ENCODE peak calls at places on chromosomes 13 and 19, in ten cellular contexts. One of them, this sample, is unnamed.

GRCh38 chr19:18416778-18417249 is 2.4 kb upstream of the SSBP4 start:
- DNase-seq in ascending aorta: no peak
- DNase-seq in PC-3: peak; percentile 67
- DNase-seq in CD8-positive, alpha-beta T cell: peak; percentile 60
- DNase-seq in effector memory CD4-positive, alpha-beta T cell: peak; percentile 70
- DNase-seq in left ventricle myocardium inferior: peak; percentile 94
- DNase-seq in stomach: peak; percentile 74
- DNase-seq in ovary: peak; percentile 95
- DNase-seq in fibroblast of lung: peak; percentile 83
- DNase-seq in upper lobe of right lung: peak; percentile 91
- DNase-seq in this sample: no peak

GRCh38 chr13:50081106-50081898 is 66.1 kb downstream of the KCNRG start:
- DNase-seq in CD8-positive, alpha-beta T cell: peak; percentile 52
- DNase-seq in stomach: peak; percentile 48
- DNase-seq in ascending aorta: no peak
- DNase-seq in left ventricle myocardium inferior: peak; percentile 41
- DNase-seq in upper lobe of right lung: peak; percentile 80
- DNase-seq in ovary: peak; percentile 71
- DNase-seq in fibroblast of lung: no peak
- DNase-seq in effector memory CD4-positive, alpha-beta T cell: peak; percentile 11
- DNase-seq in PC-3: no peak
- DNase-seq in this sample: no peak

GRCh38 chr13:60933638-60934037 is 482.0 kb downstream of the PCDH20 start:
- DNase-seq in PC-3: peak; percentile 45
- DNase-seq in effector memory CD4-positive, alpha-beta T cell: no peak
- DNase-seq in ovary: no peak
- DNase-seq in fibroblast of lung: peak; percentile 6
- DNase-seq in ascending aorta: no peak
- DNase-seq in CD8-positive, alpha-beta T cell: no peak
- DNase-seq in stomach: no peak
- DNase-seq in upper lobe of right lung: no peak
- DNase-seq in left ventricle myocardium inferior: no peak
- DNase-seq in this sample: peak; percentile 11

GRCh38 chr19:44107751-44108150 is 5.4 kb upstream of the ZNF225 start:
- DNase-seq in left ventricle myocardium inferior: no peak
- DNase-seq in ascending aorta: no peak
- DNase-seq in ovary: no peak
- DNase-seq in stomach: no peak
- DNase-seq in CD8-positive, alpha-beta T cell: no peak
- DNase-seq in upper lobe of right lung: no peak
- DNase-seq in PC-3: no peak
- DNase-seq in effector memory CD4-positive, alpha-beta T cell: no peak
- DNase-seq in fibroblast of lung: no peak
- DNase-seq in this sample: no peak

GRCh38 chr13:79451500-79451962 is 29.4 kb upstream of the NDFIP2 start:
- DNase-seq in CD8-positive, alpha-beta T cell: peak; percentile 90
- DNase-seq in upper lobe of right lung: no peak
- DNase-seq in effector memory CD4-positive, alpha-beta T cell: peak; percentile 80
- DNase-seq in fibroblast of lung: peak; percentile 95
- DNase-seq in ovary: no peak
- DNase-seq in ascending aorta: no peak
- DNase-seq in PC-3: peak; percentile 62
- DNase-seq in left ventricle myocardium inferior: no peak
- DNase-seq in stomach: no peak
- DNase-seq in this sample: peak; percentile 53

GRCh38 chr19:11538232-11539036 is at the start of gene CNN1:
- DNase-seq in CD8-positive, alpha-beta T cell: no peak
- DNase-seq in upper lobe of right lung: no peak
- DNase-seq in left ventricle myocardium inferior: peak; percentile 66
- DNase-seq in ascending aorta: peak; percentile 75
- DNase-seq in fibroblast of lung: peak; percentile 95
- DNase-seq in PC-3: no peak
- DNase-seq in effector memory CD4-positive, alpha-beta T cell: no peak
- DNase-seq in ovary: peak; percentile 91
- DNase-seq in stomach: peak; percentile 29
- DNase-seq in this sample: no peak

GRCh38 chr13:49419292-49419691 is 24.6 kb downstream of the CAB39L start:
- DNase-seq in left ventricle myocardium inferior: no peak
- DNase-seq in fibroblast of lung: peak; percentile 65
- DNase-seq in ascending aorta: no peak
- DNase-seq in effector memory CD4-positive, alpha-beta T cell: no peak
- DNase-seq in CD8-positive, alpha-beta T cell: no peak
- DNase-seq in upper lobe of right lung: no peak
- DNase-seq in stomach: no peak
- DNase-seq in ovary: peak; percentile 59
- DNase-seq in PC-3: no peak
- DNase-seq in this sample: no peak

GRCh38 chr13:76512676-76513277 is 373.4 kb downstream of the KCTD12 start:
- DNase-seq in upper lobe of right lung: no peak
- DNase-seq in CD8-positive, alpha-beta T cell: no peak
- DNase-seq in PC-3: peak; percentile 87
- DNase-seq in ovary: no peak
- DNase-seq in ascending aorta: no peak
- DNase-seq in left ventricle myocardium inferior: no peak
- DNase-seq in stomach: no peak
- DNase-seq in effector memory CD4-positive, alpha-beta T cell: no peak
- DNase-seq in fibroblast of lung: peak; percentile 95
- DNase-seq in this sample: peak; percentile 36

GRCh38 chr13:43475135-43475534 is 311.6 kb downstream of the ENOX1 start:
- DNase-seq in upper lobe of right lung: no peak
- DNase-seq in stomach: no peak
- DNase-seq in ovary: peak; percentile 37
- DNase-seq in CD8-positive, alpha-beta T cell: no peak
- DNase-seq in effector memory CD4-positive, alpha-beta T cell: no peak
- DNase-seq in left ventricle myocardium inferior: no peak
- DNase-seq in ascending aorta: no peak
- DNase-seq in PC-3: no peak
- DNase-seq in fibroblast of lung: no peak
- DNase-seq in this sample: no peak

GRCh38 chr19:313988-314815 is 23.0 kb upstream of the PLPP2 start:
- DNase-seq in left ventricle myocardium inferior: no peak
- DNase-seq in fibroblast of lung: no peak
- DNase-seq in PC-3: no peak
- DNase-seq in stomach: peak; percentile 13
- DNase-seq in ascending aorta: no peak
- DNase-seq in CD8-positive, alpha-beta T cell: no peak
- DNase-seq in effector memory CD4-positive, alpha-beta T cell: no peak
- DNase-seq in upper lobe of right lung: peak; percentile 60
- DNase-seq in ovary: no peak
- DNase-seq in this sample: no peak
- H3K27ac ChIP-seq in left ventricle myocardium inferior: peak overlapping the region; percentile 69
- H3K27ac ChIP-seq in fibroblast of lung: no peak overlapping the region
- H3K27ac ChIP-seq in PC-3: no peak overlapping the region
- H3K27ac ChIP-seq in stomach: no peak overlapping the region
- H3K27ac ChIP-seq in ascending aorta: no peak overlapping the region
- H3K27ac ChIP-seq in CD8-positive, alpha-beta T cell: no peak overlapping the region
- H3K27ac ChIP-seq in effector memory CD4-positive, alpha-beta T cell: no peak overlapping the region
- H3K27ac ChIP-seq in upper lobe of right lung: peak overlapping the region; percentile 73
- H3K27ac ChIP-seq in ovary: no peak overlapping the region
- H3K27ac ChIP-seq in this sample: no peak overlapping the region

GRCh38 chr19:42516771-42517170 is 11.5 kb downstream of the CEACAM1 start:
- DNase-seq in ascending aorta: no peak
- DNase-seq in effector memory CD4-positive, alpha-beta T cell: no peak
- DNase-seq in CD8-positive, alpha-beta T cell: no peak
- DNase-seq in ovary: no peak
- DNase-seq in upper lobe of right lung: no peak
- DNase-seq in fibroblast of lung: no peak
- DNase-seq in left ventricle myocardium inferior: no peak
- DNase-seq in PC-3: no peak
- DNase-seq in stomach: no peak
- DNase-seq in this sample: no peak
- H3K27ac ChIP-seq in ascending aorta: no peak overlapping the region
- H3K27ac ChIP-seq in effector memory CD4-positive, alpha-beta T cell: no peak overlapping the region
- H3K27ac ChIP-seq in CD8-positive, alpha-beta T cell: no peak overlapping the region
- H3K27ac ChIP-seq in ovary: no peak overlapping the region
- H3K27ac ChIP-seq in upper lobe of right lung: no peak overlapping the region
- H3K27ac ChIP-seq in fibroblast of lung: no peak overlapping the region
- H3K27ac ChIP-seq in left ventricle myocardium inferior: no peak overlapping the region
- H3K27ac ChIP-seq in PC-3: no peak overlapping the region
- H3K27ac ChIP-seq in stomach: no peak overlapping the region
- H3K27ac ChIP-seq in this sample: no peak overlapping the region

GRCh38 chr19:3603121-3603841 is 3.4 kb downstream of the TBXA2R start:
- DNase-seq in ovary: peak; percentile 42
- DNase-seq in CD8-positive, alpha-beta T cell: no peak
- DNase-seq in PC-3: no peak
- DNase-seq in upper lobe of right lung: no peak
- DNase-seq in ascending aorta: no peak
- DNase-seq in fibroblast of lung: no peak
- DNase-seq in stomach: no peak
- DNase-seq in effector memory CD4-positive, alpha-beta T cell: no peak
- DNase-seq in left ventricle myocardium inferior: no peak
- DNase-seq in this sample: no peak
- H3K27ac ChIP-seq in ovary: no peak overlapping the region
- H3K27ac ChIP-seq in CD8-positive, alpha-beta T cell: no peak overlapping the region
- H3K27ac ChIP-seq in PC-3: no peak overlapping the region
- H3K27ac ChIP-seq in upper lobe of right lung: peak overlapping the region; percentile 37
- H3K27ac ChIP-seq in ascending aorta: peak overlapping the region; percentile 99
- H3K27ac ChIP-seq in fibroblast of lung: no peak overlapping the region
- H3K27ac ChIP-seq in stomach: peak overlapping the region; percentile 44
- H3K27ac ChIP-seq in effector memory CD4-positive, alpha-beta T cell: no peak overlapping the region
- H3K27ac ChIP-seq in left ventricle myocardium inferior: peak overlapping the region; percentile 92
- H3K27ac ChIP-seq in this sample: no peak overlapping the region

GRCh38 chr13:21354721-21355120 is 104.4 kb downstream of the ZDHHC20 start:
- DNase-seq in ascending aorta: no peak
- DNase-seq in effector memory CD4-positive, alpha-beta T cell: no peak
- DNase-seq in PC-3: no peak
- DNase-seq in left ventricle myocardium inferior: no peak
- DNase-seq in upper lobe of right lung: peak; percentile 32
- DNase-seq in ovary: no peak
- DNase-seq in CD8-positive, alpha-beta T cell: no peak
- DNase-seq in stomach: no peak
- DNase-seq in fibroblast of lung: no peak
- DNase-seq in this sample: no peak
- H3K27ac ChIP-seq in ascending aorta: no peak overlapping the region
- H3K27ac ChIP-seq in effector memory CD4-positive, alpha-beta T cell: no peak overlapping the region
- H3K27ac ChIP-seq in PC-3: no peak overlapping the region
- H3K27ac ChIP-seq in left ventricle myocardium inferior: no peak overlapping the region
- H3K27ac ChIP-seq in upper lobe of right lung: no peak overlapping the region
- H3K27ac ChIP-seq in ovary: no peak overlapping the region
- H3K27ac ChIP-seq in CD8-positive, alpha-beta T cell: no peak overlapping the region
- H3K27ac ChIP-seq in stomach: no peak overlapping the region
- H3K27ac ChIP-seq in fibroblast of lung: no peak overlapping the region
- H3K27ac ChIP-seq in this sample: no peak overlapping the region

GRCh38 chr19:45852145-45852750 is 10.7 kb downstream of the SYMPK start:
- DNase-seq in PC-3: peak; percentile 26
- DNase-seq in ascending aorta: no peak
- DNase-seq in ovary: no peak
- DNase-seq in upper lobe of right lung: no peak
- DNase-seq in left ventricle myocardium inferior: no peak
- DNase-seq in CD8-positive, alpha-beta T cell: no peak
- DNase-seq in fibroblast of lung: peak; percentile 40
- DNase-seq in effector memory CD4-positive, alpha-beta T cell: no peak
- DNase-seq in stomach: no peak
- DNase-seq in this sample: peak; percentile 34

GRCh38 chr19:45842198-45842597 is 20.7 kb downstream of the SYMPK start:
- DNase-seq in PC-3: no peak
- DNase-seq in upper lobe of right lung: no peak
- DNase-seq in ovary: no peak
- DNase-seq in stomach: no peak
- DNase-seq in CD8-positive, alpha-beta T cell: no peak
- DNase-seq in effector memory CD4-positive, alpha-beta T cell: no peak
- DNase-seq in fibroblast of lung: no peak
- DNase-seq in ascending aorta: no peak
- DNase-seq in left ventricle myocardium inferior: no peak
- DNase-seq in this sample: no peak

GRCh38 chr19:45852941-45853340 is 10.0 kb downstream of the SYMPK start:
- DNase-seq in left ventricle myocardium inferior: no peak
- DNase-seq in effector memory CD4-positive, alpha-beta T cell: no peak
- DNase-seq in upper lobe of right lung: peak; percentile 91
- DNase-seq in PC-3: no peak
- DNase-seq in ovary: no peak
- DNase-seq in fibroblast of lung: peak; percentile 10
- DNase-seq in ascending aorta: no peak
- DNase-seq in stomach: no peak
- DNase-seq in CD8-positive, alpha-beta T cell: no peak
- DNase-seq in this sample: no peak

GRCh38 chr19:45848922-45849321 is 14.0 kb downstream of the SYMPK start:
- DNase-seq in CD8-positive, alpha-beta T cell: no peak
- DNase-seq in effector memory CD4-positive, alpha-beta T cell: no peak
- DNase-seq in ascending aorta: no peak
- DNase-seq in left ventricle myocardium inferior: no peak
- DNase-seq in fibroblast of lung: no peak
- DNase-seq in ovary: no peak
- DNase-seq in PC-3: peak; percentile 11
- DNase-seq in stomach: no peak
- DNase-seq in upper lobe of right lung: no peak
- DNase-seq in this sample: no peak

DNA sequence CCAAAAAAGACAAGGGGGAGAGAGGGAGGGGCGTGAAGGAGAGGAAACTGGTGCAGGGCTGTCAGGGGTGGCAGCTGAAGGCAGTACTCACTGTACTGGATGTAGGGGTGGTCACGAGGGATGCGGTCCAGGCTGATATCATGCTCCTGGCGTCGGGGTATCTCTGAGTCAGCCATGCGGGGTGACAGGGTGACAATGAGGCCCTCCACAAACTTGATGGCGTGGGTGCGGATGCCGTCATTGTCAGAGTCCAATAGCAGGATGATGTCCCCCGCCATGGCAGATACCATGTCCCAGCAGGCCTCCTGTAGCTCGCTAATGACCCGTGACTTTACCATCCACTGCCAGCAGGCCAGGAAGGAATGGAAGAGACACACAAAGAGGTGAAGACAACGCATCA is 15.3 kb downstream of the SYMPK start:
- DNase-seq in upper lobe of right lung: no peak
- DNase-seq in fibroblast of lung: no peak
- DNase-seq in PC-3: no peak
- DNase-seq in ascending aorta: no peak
- DNase-seq in stomach: no peak
- DNase-seq in CD8-positive, alpha-beta T cell: no peak
- DNase-seq in effector memory CD4-positive, alpha-beta T cell: no peak
- DNase-seq in ovary: no peak
- DNase-seq in left ventricle myocardium inferior: no peak
- DNase-seq in this sample: no peak
- H3K27ac ChIP-seq in upper lobe of right lung: no peak overlapping the region
- H3K27ac ChIP-seq in fibroblast of lung: no peak overlapping the region
- H3K27ac ChIP-seq in PC-3: no peak overlapping the region
- H3K27ac ChIP-seq in ascending aorta: no peak overlapping the region
- H3K27ac ChIP-seq in stomach: no peak overlapping the region
- H3K27ac ChIP-seq in CD8-positive, alpha-beta T cell: no peak overlapping the region
- H3K27ac ChIP-seq in effector memory CD4-positive, alpha-beta T cell: no peak overlapping the region
- H3K27ac ChIP-seq in ovary: no peak overlapping the region
- H3K27ac ChIP-seq in left ventricle myocardium inferior: no peak overlapping the region
- H3K27ac ChIP-seq in this sample: no peak overlapping the region

GRCh38 chr19:39142655-39143054 is 17.1 kb downstream of the PAK4 start:
- DNase-seq in stomach: no peak
- DNase-seq in fibroblast of lung: no peak
- DNase-seq in upper lobe of right lung: no peak
- DNase-seq in effector memory CD4-positive, alpha-beta T cell: no peak
- DNase-seq in ascending aorta: no peak
- DNase-seq in PC-3: no peak
- DNase-seq in ovary: no peak
- DNase-seq in left ventricle myocardium inferior: no peak
- DNase-seq in CD8-positive, alpha-beta T cell: no peak
- DNase-seq in this sample: no peak
- H3K27ac ChIP-seq in stomach: no peak overlapping the region
- H3K27ac ChIP-seq in fibroblast of lung: no peak overlapping the region
- H3K27ac ChIP-seq in upper lobe of right lung: peak overlapping the region; percentile 11
- H3K27ac ChIP-seq in effector memory CD4-positive, alpha-beta T cell: no peak overlapping the region
- H3K27ac ChIP-seq in ascending aorta: no peak overlapping the region
- H3K27ac ChIP-seq in PC-3: no peak overlapping the region
- H3K27ac ChIP-seq in ovary: no peak overlapping the region
- H3K27ac ChIP-seq in left ventricle myocardium inferior: no peak overlapping the region
- H3K27ac ChIP-seq in CD8-positive, alpha-beta T cell: no peak overlapping the region
- H3K27ac ChIP-seq in this sample: no peak overlapping the region

GRCh38 chr19:2527716-2528115 is 51.8 kb downstream of the GADD45B start:
- DNase-seq in left ventricle myocardium inferior: no peak
- DNase-seq in effector memory CD4-positive, alpha-beta T cell: no peak
- DNase-seq in ascending aorta: no peak
- DNase-seq in PC-3: no peak
- DNase-seq in ovary: no peak
- DNase-seq in fibroblast of lung: no peak
- DNase-seq in upper lobe of right lung: no peak
- DNase-seq in stomach: no peak
- DNase-seq in CD8-positive, alpha-beta T cell: no peak
- DNase-seq in this sample: no peak
- H3K27ac ChIP-seq in left ventricle myocardium inferior: no peak overlapping the region
- H3K27ac ChIP-seq in effector memory CD4-positive, alpha-beta T cell: no peak overlapping the region
- H3K27ac ChIP-seq in ascending aorta: no peak overlapping the region
- H3K27ac ChIP-seq in PC-3: no peak overlapping the region
- H3K27ac ChIP-seq in ovary: no peak overlapping the region
- H3K27ac ChIP-seq in fibroblast of lung: no peak overlapping the region
- H3K27ac ChIP-seq in upper lobe of right lung: no peak overlapping the region
- H3K27ac ChIP-seq in stomach: no peak overlapping the region
- H3K27ac ChIP-seq in CD8-positive, alpha-beta T cell: no peak overlapping the region
- H3K27ac ChIP-seq in this sample: peak overlapping the region; percentile 63